ENCODE peak calls at places on chromosomes 12 and 14, in eight cellular contexts. X is CD4-positive, alpha-beta T cell; J is fibroblast of lung; T is gastrocnemius medialis; F is mammary epithelial cell; S is B cell; B is fibroblast of villous mesenchyme; D is testis. Z is an unnamed sample.

GRCh38 chr12:43669373-43669772 is 89.2 kb downstream of the PUS7L start:
- DNase-seq in X (no peak), J (no peak), T (no peak), F (no peak), S (no peak), B (no peak), D (no peak), Z (no peak)

GRCh38 chr12:109685574-109686447 is 27.8 kb upstream of the FAM222A start:
- DNase-seq in X (no peak), J (no peak), T (no peak), F (no peak), S (no peak), B (no peak), D (peak), Z (no peak)

GRCh38 chr12:53034459-53034858 is 15.4 kb upstream of the TNS2 start:
- DNase-seq in X (no peak), J (no peak), T (no peak), F (no peak), S (no peak), B (no peak), D (no peak), Z (no peak)

GRCh38 chr14:22268875-22269274 is 320.1 kb downstream of the DAD1 start:
- DNase-seq in X (no peak), J (peak), T (no peak), F (peak), S (no peak), B (peak), D (no peak), Z (no peak)

GRCh38 chr12:28611115-28611435 is 420.8 kb downstream of the CCDC91 start:
- DNase-seq in X (no peak), J (peak), T (no peak), F (peak), S (no peak), B (peak), D (no peak), Z (no peak)

GRCh38 chr14:81509838-81510452 is 23.7 kb downstream of the SEL1L start:
- DNase-seq in X (no peak), J (no peak), T (no peak), F (no peak), S (no peak), B (peak), D (no peak), Z (no peak)

GRCh38 chr14:75249251-75249957 is 29.2 kb upstream of the FOS start:
- DNase-seq in X (peak), J (no peak), T (peak), F (no peak), S (peak), B (no peak), D (no peak), Z (peak)

GRCh38 chr12:88726806-88727722 is 146.8 kb upstream of the KITLG start:
- DNase-seq in X (no peak), J (peak), T (no peak), F (peak), S (no peak), B (no peak), D (no peak), Z (no peak)

GRCh38 chr14:100828448-100828834 is 2.5 kb downstream of the MEG3 start:
- DNase-seq in X (no peak), J (no peak), T (no peak), F (no peak), S (no peak), B (no peak), D (no peak), Z (no peak)

GRCh38 chr12:55717397-55718007 is 1.7 kb downstream of the BLOC1S1 start:
- DNase-seq in X (no peak), J (peak), T (peak), F (peak), S (no peak), B (no peak), D (no peak), Z (no peak)

GRCh38 chr12:110312581-110313360 is 31.7 kb downstream of the ATP2A2 start:
- DNase-seq in X (no peak), J (peak), T (peak), F (peak), S (no peak), B (peak), D (no peak), Z (no peak)

GRCh38 chr14:95446470-95446869 is 70.0 kb downstream of the SYNE3 start:
- DNase-seq in X (no peak), J (no peak), T (no peak), F (no peak), S (no peak), B (no peak), D (no peak), Z (no peak)

GRCh38 chr12:30691122-30691879 is 4.4 kb downstream of the IPO8 start:
- DNase-seq in X (no peak), J (peak), T (peak), F (peak), S (no peak), B (peak), D (no peak), Z (no peak)

GRCh38 chr14:72594099-72594901 is 299.6 kb downstream of the DPF3 start:
- DNase-seq in X (no peak), J (no peak), T (no peak), F (no peak), S (no peak), B (no peak), D (no peak), Z (peak)

GRCh38 chr12:67482751-67483661 is 165.5 kb upstream of the DYRK2 start:
- DNase-seq in X (peak), J (peak), T (peak), F (peak), S (peak), B (peak), D (peak), Z (no peak)

GRCh38 chr12:113373966-113374365 is 15.6 kb downstream of the PLBD2 start:
- DNase-seq in X (no peak), J (no peak), T (no peak), F (no peak), S (no peak), B (no peak), D (peak), Z (no peak)

GRCh38 chr12:84875241-84875640 is 37.4 kb downstream of the SLC6A15 start:
- DNase-seq in X (no peak), J (no peak), T (no peak), F (no peak), S (no peak), B (no peak), D (no peak), Z (no peak)

GRCh38 chr14:30223385-30223785 is 295.7 kb upstream of the PRKD1 start:
- DNase-seq in X (no peak), J (peak), T (peak), F (peak), S (no peak), B (peak), D (no peak), Z (no peak)

GRCh38 chr14:59772252-59772651 is 98.3 kb downstream of the RTN1 start:
- DNase-seq in X (no peak), J (no peak), T (no peak), F (no peak), S (no peak), B (no peak), D (no peak), Z (no peak)

GRCh38 chr14:91834571-91834970 is 32.8 kb downstream of the TC2N start:
- DNase-seq in X (no peak), J (no peak), T (no peak), F (no peak), S (no peak), B (no peak), D (no peak), Z (no peak)

GRCh38 chr14:91867316-91867988 is at the start of gene TC2N:
- DNase-seq in X (peak), J (no peak), T (no peak), F (no peak), S (no peak), B (no peak), D (no peak), Z (peak)

GRCh38 chr14:73696466-73697390 is 17.5 kb downstream of the PNMA1 start:
- DNase-seq in X (no peak), J (peak), T (peak), F (peak), S (no peak), B (peak), D (no peak), Z (no peak)

GRCh38 chr14:34691173-34691572 is 23.2 kb downstream of the CFL2 start:
- DNase-seq in X (no peak), J (no peak), T (no peak), F (no peak), S (no peak), B (no peak), D (no peak), Z (no peak)

GRCh38 chr14:34692348-34692747 is 22.0 kb downstream of the CFL2 start:
- DNase-seq in X (no peak), J (peak), T (no peak), F (no peak), S (no peak), B (peak), D (no peak), Z (no peak)

GRCh38 chr14:34688470-34689206 is 25.8 kb downstream of the CFL2 start:
- DNase-seq in X (no peak), J (no peak), T (no peak), F (no peak), S (no peak), B (no peak), D (no peak), Z (no peak)

GRCh38 chr14:34692898-34693227 is 21.5 kb downstream of the CFL2 start:
- DNase-seq in X (no peak), J (no peak), T (no peak), F (no peak), S (no peak), B (no peak), D (no peak), Z (no peak)

DNA sequence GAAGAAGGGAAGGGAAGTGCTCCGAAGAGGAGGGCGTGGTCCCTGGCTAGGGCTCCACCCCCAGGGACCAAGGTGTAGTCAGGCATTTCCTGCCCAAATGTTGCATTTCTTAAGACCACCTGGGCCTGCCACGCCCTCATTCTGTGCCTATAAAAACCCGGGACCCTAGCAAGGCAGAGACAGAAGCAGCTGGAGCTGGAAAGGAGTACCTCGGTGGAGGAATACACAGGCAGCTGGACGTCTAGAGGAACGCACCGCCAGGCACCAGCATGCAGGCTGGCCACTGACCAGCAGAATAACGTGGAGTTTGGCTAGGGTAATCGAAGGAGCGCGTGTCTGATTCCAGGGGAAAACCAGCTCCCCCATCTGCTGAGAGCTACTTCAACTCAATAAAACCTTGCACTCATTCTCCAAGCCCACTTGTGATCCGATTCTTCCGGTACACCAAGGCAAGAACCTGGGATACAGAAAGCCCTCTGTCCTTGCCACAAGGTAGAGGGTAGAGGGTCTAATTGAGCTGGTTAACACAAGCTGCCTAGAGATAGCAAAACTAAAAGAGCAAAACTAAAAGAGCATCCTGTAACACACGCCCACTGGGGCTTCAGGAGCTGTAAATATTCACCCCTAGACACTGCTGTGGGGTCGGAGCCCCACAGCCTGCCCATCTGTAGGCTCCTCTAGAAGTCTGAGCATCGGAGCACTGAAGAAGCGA is 21.0 kb downstream of the CFL2 start:
- DNase-seq in X (no peak), J (no peak), T (peak), F (peak), S (no peak), B (no peak), D (peak), Z (no peak)
- TF ChIP-seq CTCF in X (no peak), J (no peak), T (no peak), F (no peak), S (no peak), B (no peak), D (no peak), Z (no peak)

GRCh38 chr14:32364941-32365340 is 35.8 kb downstream of the AKAP6 start:
- DNase-seq in X (no peak), J (no peak), T (no peak), F (no peak), S (no peak), B (no peak), D (no peak), Z (no peak)

GRCh38 chr14:32368107-32368506 is 39.0 kb downstream of the AKAP6 start:
- DNase-seq in X (no peak), J (no peak), T (no peak), F (no peak), S (no peak), B (no peak), D (no peak), Z (no peak)

GRCh38 chr14:32367501-32367900 is 38.4 kb downstream of the AKAP6 start:
- DNase-seq in X (no peak), J (no peak), T (no peak), F (no peak), S (no peak), B (no peak), D (no peak), Z (no peak)

GRCh38 chr14:32366995-32367394 is 37.9 kb downstream of the AKAP6 start:
- DNase-seq in X (no peak), J (no peak), T (no peak), F (no peak), S (no peak), B (no peak), D (peak), Z (no peak)

GRCh38 chr14:32366256-32366655 is 37.2 kb downstream of the AKAP6 start:
- DNase-seq in X (no peak), J (peak), T (no peak), F (no peak), S (no peak), B (no peak), D (no peak), Z (no peak)
- TF ChIP-seq CTCF in X (no peak), J (peak), T (no peak), F (peak), S (no peak), B (no peak), D (no peak), Z (no peak)

GRCh38 chr12:131038961-131039360 is 85.3 kb downstream of the ADGRD1 start:
- DNase-seq in X (no peak), J (no peak), T (no peak), F (no peak), S (no peak), B (no peak), D (no peak), Z (no peak)

GRCh38 chr12:131041968-131042847 is 88.5 kb downstream of the ADGRD1 start:
- DNase-seq in X (no peak), J (no peak), T (no peak), F (no peak), S (no peak), B (no peak), D (no peak), Z (no peak)

GRCh38 chr12:131039551-131039950 is 85.8 kb downstream of the ADGRD1 start:
- DNase-seq in X (no peak), J (no peak), T (no peak), F (no peak), S (no peak), B (no peak), D (no peak), Z (no peak)

GRCh38 chr12:131041216-131041967 is 87.7 kb downstream of the ADGRD1 start:
- DNase-seq in X (no peak), J (no peak), T (no peak), F (no peak), S (no peak), B (no peak), D (no peak), Z (no peak)

GRCh38 chr12:131040491-131040890 is 86.8 kb downstream of the ADGRD1 start:
- DNase-seq in X (no peak), J (no peak), T (no peak), F (no peak), S (no peak), B (no peak), D (no peak), Z (no peak)
- TF ChIP-seq CTCF in X (no peak), J (no peak), T (no peak), F (no peak), S (no peak), B (no peak), D (no peak), Z (no peak)

DNA sequence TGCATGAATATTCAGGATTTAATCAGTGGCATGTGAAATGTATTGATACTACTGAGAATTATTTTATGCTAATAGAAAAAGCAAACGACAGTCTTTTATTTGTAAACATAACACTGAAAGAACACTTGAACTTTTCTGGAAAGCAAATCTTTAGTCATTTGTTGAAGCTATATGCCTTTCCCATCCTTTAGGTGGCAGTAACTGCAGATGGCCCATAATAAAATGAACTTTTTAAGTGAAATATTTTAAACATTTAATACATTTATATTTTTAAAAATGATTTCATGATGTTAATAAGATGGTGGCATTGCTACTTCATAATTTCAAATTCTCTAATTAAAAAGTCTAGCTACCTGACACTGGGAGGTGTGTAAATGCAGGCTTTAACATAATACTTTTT is 13.9 kb upstream of the KRR1 start:
- DNase-seq in X (no peak), J (peak), T (no peak), F (no peak), S (no peak), B (peak), D (no peak), Z (no peak)
- TF ChIP-seq CTCF in X (no peak), J (peak), T (no peak), F (peak), S (no peak), B (peak), D (no peak), Z (no peak)

GRCh38 chr12:51080136-51080535 is 3.3 kb downstream of the CSRNP2 start:
- DNase-seq in X (no peak), J (no peak), T (no peak), F (no peak), S (no peak), B (no peak), D (no peak), Z (no peak)

GRCh38 chr12:51082561-51083139 is 746 bp downstream of the CSRNP2 start:
- DNase-seq in X (no peak), J (peak), T (no peak), F (peak), S (peak), B (peak), D (peak), Z (peak)

GRCh38 chr12:51085757-51086156 is 2.4 kb upstream of the CSRNP2 start:
- DNase-seq in X (no peak), J (no peak), T (no peak), F (no peak), S (no peak), B (no peak), D (no peak), Z (no peak)

GRCh38 chr12:51086933-51087332 is 3.5 kb upstream of the CSRNP2 start:
- DNase-seq in X (no peak), J (no peak), T (peak), F (no peak), S (no peak), B (no peak), D (no peak), Z (no peak)

GRCh38 chr12:51083140-51083833 is at the start of gene CSRNP2:
- DNase-seq in X (peak), J (peak), T (peak), F (peak), S (peak), B (peak), D (peak), Z (peak)
- TF ChIP-seq CTCF in X (peak), J (no peak), T (no peak), F (no peak), S (peak), B (no peak), D (no peak), Z (no peak)

GRCh38 chr12:74903522-74903921 is 306.1 kb downstream of the KCNC2 start:
- DNase-seq in X (no peak), J (no peak), T (no peak), F (peak), S (no peak), B (no peak), D (no peak), Z (no peak)
- TF ChIP-seq CTCF in X (no peak), J (no peak), T (no peak), F (peak), S (no peak), B (no peak), D (peak), Z (no peak)

GRCh38 chr12:38838211-38838850 is 67.1 kb downstream of the CPNE8 start:
- DNase-seq in X (no peak), J (no peak), T (no peak), F (no peak), S (no peak), B (no peak), D (no peak), Z (no peak)
- TF ChIP-seq CTCF in X (no peak), J (no peak), T (no peak), F (no peak), S (no peak), B (no peak), D (no peak), Z (no peak)

DNA sequence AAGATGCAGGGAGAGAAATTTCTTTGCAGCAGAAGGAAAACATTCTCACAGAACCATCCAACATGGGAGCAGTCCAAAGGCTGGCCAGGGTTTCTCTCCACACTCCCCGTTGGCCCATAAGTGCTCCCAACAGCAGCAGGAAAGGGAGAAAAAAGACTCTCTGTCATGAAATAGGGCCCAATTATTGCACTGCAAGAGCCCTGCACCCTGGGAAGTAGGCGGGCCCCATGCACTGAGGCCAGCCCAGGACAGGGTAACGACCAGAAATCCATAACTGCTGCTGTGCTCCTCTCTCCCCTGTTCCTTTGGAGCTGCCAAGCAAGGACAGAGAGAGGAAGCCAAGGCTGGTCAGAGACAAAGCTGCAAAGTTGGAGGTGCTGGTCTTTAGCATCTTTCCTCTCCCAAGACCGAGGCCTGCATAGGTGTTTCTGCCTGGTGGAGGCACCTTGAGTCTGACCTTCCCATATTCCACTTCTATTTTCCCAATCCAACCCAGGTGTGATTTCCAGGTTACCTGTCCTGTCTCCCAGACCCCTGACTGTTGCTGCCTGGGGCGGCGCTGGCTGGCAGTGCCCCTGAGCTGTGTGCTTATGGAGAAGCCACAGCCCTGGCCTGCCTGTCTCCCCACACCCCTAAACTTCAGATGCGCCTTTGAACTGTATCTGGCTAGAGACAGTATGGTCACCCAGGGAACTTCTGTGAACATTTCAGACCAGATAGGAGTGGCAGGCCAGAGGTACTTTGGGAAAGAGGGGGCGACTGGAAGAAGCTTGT is 6.8 kb downstream of the GALNT16 start:
- DNase-seq in X (no peak), J (no peak), T (no peak), F (no peak), S (no peak), B (no peak), D (no peak), Z (no peak)
- TF ChIP-seq CTCF in X (no peak), J (no peak), T (no peak), F (no peak), S (no peak), B (no peak), D (no peak), Z (no peak)

DNA sequence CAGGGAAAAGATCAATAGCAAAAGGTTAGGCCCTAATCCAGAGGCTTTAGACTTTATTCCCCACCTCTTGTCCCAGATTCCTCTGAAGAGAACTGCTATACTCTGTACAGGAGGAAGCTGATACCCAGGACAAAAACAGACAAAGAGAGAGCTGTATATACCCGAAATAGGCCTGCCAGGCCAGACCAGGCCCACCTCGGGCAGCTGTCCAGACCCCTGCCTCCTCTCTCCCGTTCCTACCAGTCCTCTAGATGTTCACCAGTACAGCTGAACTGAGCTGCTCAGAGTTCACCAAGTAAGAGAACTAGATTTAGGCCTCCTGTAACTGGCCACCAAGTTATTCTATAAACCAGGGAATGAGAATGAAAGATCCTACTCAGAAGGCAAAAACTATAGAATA is 4.7 kb downstream of the CHD4 start:
- DNase-seq in X (no peak), J (no peak), T (no peak), F (no peak), S (no peak), B (no peak), D (no peak), Z (no peak)
- TF ChIP-seq CTCF in X (no peak), J (no peak), T (no peak), F (no peak), S (no peak), B (no peak), D (no peak), Z (no peak)